ENCODE peak calls at places on chromosome 14, in ten cellular contexts. Y, I, W, B, A, O, D, H, E and X are unnamed samples. For H3K9me3, the result is how much of the 10 kb centered on the place peaks cover.

GRCh38 chr14:100417466-100417865 is 94.3 kb downstream of the SLC25A47 start:
- DNase-seq in I (no peak), H (no peak), O (no peak), B (no peak), E (no peak), W (no peak), Y (peak), D (peak), A (peak), X (peak)

GRCh38 chr14:61145903-61146411 is 135.2 kb downstream of the TMEM30B start:
- DNase-seq in B (no peak), H (no peak), D (peak), A (no peak), I (no peak), Y (peak), E (no peak), O (no peak), W (no peak), X (no peak)

GRCh38 chr14:100297320-100298300 is 8.6 kb downstream of the SLC25A29 start:
- DNase-seq in H (no peak), B (peak), I (no peak), Y (peak), D (peak), A (no peak), W (peak), E (peak), O (peak), X (peak)

GRCh38 chr14:42214981-42215491 is 608.4 kb downstream of the LRFN5 start:
- DNase-seq in D (peak), W (no peak), B (no peak), A (peak), O (no peak), I (no peak), H (no peak), Y (peak), E (no peak), X (peak)

GRCh38 chr14:105519946-105520698 is 6.3 kb upstream of the TMEM121 start:
- DNase-seq in E (no peak), A (no peak), H (no peak), D (no peak), W (no peak), B (no peak), O (no peak), Y (no peak), I (no peak), X (no peak)

GRCh38 chr14:23379331-23380196 is 2.7 kb downstream of the CMTM5 start:
- DNase-seq in D (peak), O (peak), B (peak), E (no peak), I (peak), W (peak), H (no peak), A (peak), Y (peak), X (no peak)

GRCh38 chr14:100381386-100382105 is 58.4 kb downstream of the SLC25A47 start:
- DNase-seq in B (no peak), E (no peak), Y (no peak), D (no peak), I (no peak), W (no peak), H (no peak), A (no peak), O (no peak), X (no peak)

GRCh38 chr14:56494167-56494566 is 85.4 kb upstream of the TMEM260 start:
- DNase-seq in Y (no peak), D (no peak), O (peak), B (no peak), E (no peak), W (no peak), H (no peak), A (no peak), I (no peak), X (no peak)

GRCh38 chr14:94586635-94587034 is 5.4 kb downstream of the SERPINA5 start:
- DNase-seq in B (no peak), O (no peak), H (no peak), Y (no peak), D (no peak), E (no peak), I (no peak), W (no peak), A (no peak), X (no peak)

GRCh38 chr14:30681752-30682355 is 59.7 kb downstream of the SCFD1 start:
- DNase-seq in E (no peak), W (no peak), H (no peak), I (no peak), D (peak), A (no peak), O (no peak), B (no peak), Y (peak), X (no peak)

GRCh38 chr14:32028599-32028998 is 48.5 kb upstream of the ARHGAP5 start:
- DNase-seq in D (no peak), B (no peak), H (no peak), O (no peak), I (no peak), W (no peak), E (no peak), A (no peak), Y (peak), X (no peak)

GRCh38 chr14:94472842-94473241 is 3.2 kb downstream of the SERPINA9 start:
- DNase-seq in E (no peak), Y (no peak), I (no peak), A (no peak), B (no peak), O (no peak), W (no peak), D (no peak), H (no peak), X (no peak)

GRCh38 chr14:90344920-90345557 is 13.3 kb upstream of the NRDE2 start:
- DNase-seq in W (no peak), O (no peak), H (no peak), D (no peak), I (no peak), A (no peak), E (no peak), B (no peak), Y (no peak), X (no peak)

GRCh38 chr14:59101441-59101840 is 87.0 kb upstream of the DAAM1 start:
- DNase-seq in H (no peak), I (no peak), D (no peak), Y (no peak), A (no peak), B (no peak), O (no peak), E (no peak), W (no peak), X (no peak)

GRCh38 chr14:103382375-103382774 is 2.8 kb upstream of the MARK3 start:
- DNase-seq in H (no peak), I (no peak), O (no peak), W (no peak), E (no peak), B (no peak), D (peak), Y (peak), A (no peak), X (no peak)

GRCh38 chr14:68377459-68377858 is 415.4 kb downstream of the ZFP36L1 start:
- DNase-seq in Y (peak), E (peak), B (no peak), W (peak), O (peak), A (no peak), I (no peak), D (no peak), H (no peak), X (no peak)

GRCh38 chr14:99971087-99971928 is 93.9 kb upstream of the EVL start:
- DNase-seq in H (no peak), I (peak), A (no peak), Y (peak), W (peak), O (peak), B (peak), D (peak), E (peak), X (peak)

GRCh38 chr14:49549881-49550280 is 36.3 kb downstream of the RPS29 start:
- DNase-seq in E (no peak), I (no peak), A (no peak), W (no peak), B (no peak), Y (no peak), H (no peak), O (no peak), D (peak), X (no peak)

GRCh38 chr14:98721061-98721460 is 550.9 kb downstream of the BCL11B start:
- DNase-seq in D (no peak), E (no peak), A (no peak), O (no peak), I (no peak), W (no peak), B (no peak), H (no peak), Y (no peak), X (no peak)

GRCh38 chr14:58297412-58297761 is 968 bp upstream of the ARID4A start:
- DNase-seq in E (peak), H (no peak), W (no peak), B (peak), I (no peak), Y (no peak), A (no peak), D (no peak), O (no peak), X (peak)

GRCh38 chr14:72948481-72949138 is 22.3 kb downstream of the DCAF4 start:
- DNase-seq in A (peak), W (peak), D (peak), E (peak), Y (peak), O (peak), B (peak), H (no peak), I (peak), X (peak)

GRCh38 chr14:28468191-28469151 is 298.1 kb upstream of the FOXG1 start:
- DNase-seq in A (no peak), H (no peak), O (no peak), I (no peak), B (no peak), D (no peak), Y (no peak), E (no peak), W (no peak), X (no peak)

GRCh38 chr14:99393059-99393655 is 87.5 kb downstream of the SETD3 start:
- DNase-seq in H (no peak), B (peak), O (no peak), Y (peak), A (peak), D (peak), E (no peak), W (peak), I (no peak), X (no peak)

GRCh38 chr14:76647699-76648298 is 113.5 kb upstream of the VASH1 start:
- DNase-seq in E (no peak), H (no peak), A (peak), O (no peak), D (peak), I (no peak), B (no peak), W (no peak), Y (peak), X (peak)

GRCh38 chr14:25463475-25463874 is 413.5 kb upstream of the STXBP6 start:
- DNase-seq in E (no peak), H (no peak), D (no peak), O (no peak), W (no peak), B (no peak), Y (no peak), A (no peak), I (no peak), X (no peak)

GRCh38 chr14:70048313-70048654 is 140.5 kb downstream of the SLC8A3 start:
- DNase-seq in E (no peak), I (no peak), O (no peak), D (no peak), H (no peak), W (no peak), Y (no peak), A (no peak), B (no peak), X (no peak)
- TF ChIP-seq CTCF in E (no peak), I (no peak), O (no peak), D (no peak), H (no peak), W (no peak), Y (no peak), A (no peak), B (no peak), X (no peak)

GRCh38 chr14:78763746-78764145 is 593.6 kb downstream of the NRXN3 start:
- DNase-seq in Y (no peak), O (no peak), E (no peak), H (no peak), D (no peak), A (no peak), B (no peak), W (no peak), I (no peak), X (no peak)

GRCh38 chr14:78764645-78765044 is 594.5 kb downstream of the NRXN3 start:
- DNase-seq in O (no peak), H (no peak), D (no peak), E (no peak), A (no peak), W (no peak), Y (no peak), I (no peak), B (no peak), X (no peak)

GRCh38 chr14:78762331-78762730 is 592.2 kb downstream of the NRXN3 start:
- DNase-seq in Y (no peak), O (no peak), B (no peak), E (no peak), H (no peak), A (no peak), I (no peak), W (no peak), D (no peak), X (no peak)

GRCh38 chr14:78764240-78764639 is 594.1 kb downstream of the NRXN3 start:
- DNase-seq in D (no peak), B (no peak), W (no peak), I (no peak), Y (peak), A (no peak), O (no peak), E (no peak), H (no peak), X (no peak)

DNA sequence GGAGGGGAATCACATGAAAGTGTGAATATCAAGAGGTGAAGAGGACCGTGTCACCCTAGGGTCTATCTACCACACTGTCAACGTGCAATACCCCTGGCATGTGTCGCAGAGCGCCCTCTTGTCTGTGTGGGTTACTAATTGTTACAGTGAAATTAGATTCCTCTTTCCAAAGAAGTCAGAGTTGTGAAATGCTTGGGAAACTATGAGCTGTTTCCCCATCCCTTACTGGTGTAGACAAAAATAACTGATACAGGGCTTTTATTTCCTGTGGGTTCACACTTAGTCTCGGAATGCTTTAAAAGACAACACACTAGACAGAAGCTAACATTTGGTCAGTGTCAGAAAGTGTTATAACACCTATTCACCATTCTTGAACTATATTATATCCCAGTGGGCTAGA is 597.3 kb downstream of the NRXN3 start:
- DNase-seq in A (no peak), W (no peak), H (no peak), O (no peak), Y (peak), D (no peak), E (no peak), B (no peak), I (no peak), X (no peak)
- H3K9me3 ChIP-seq in A (under half), W (under half), H (under half), O (under half), Y (under half), D (under half), E (under half), B (under half), I (under half), X (under half)

DNA sequence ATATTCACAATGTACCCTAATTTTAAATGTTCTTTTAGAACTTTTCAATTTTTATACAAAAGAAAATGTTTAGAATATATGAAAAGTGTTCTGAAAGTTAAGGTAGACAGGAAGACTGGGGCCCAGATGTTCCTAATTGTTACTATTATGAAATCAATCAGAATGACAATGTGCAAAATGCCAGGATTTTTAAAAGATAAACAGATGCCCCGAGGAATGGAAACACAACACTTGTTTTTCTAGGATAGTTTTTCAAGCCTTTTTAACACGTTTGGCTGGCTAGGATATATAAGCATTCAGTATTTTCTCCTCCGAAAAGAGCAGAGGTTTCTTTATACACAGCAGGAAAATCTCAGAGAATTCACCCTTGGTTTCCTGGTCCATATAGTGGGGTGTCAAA is 106.8 kb downstream of the ESR2 start:
- DNase-seq in H (no peak), B (no peak), I (no peak), D (no peak), W (no peak), E (no peak), Y (no peak), A (no peak), O (no peak), X (no peak)
- H3K4me3 ChIP-seq in H (no peak), B (no peak), I (no peak), D (no peak), W (no peak), E (no peak), Y (peak), A (no peak), O (no peak), X (no peak)

GRCh38 chr14:52729585-52729924 is 411 bp upstream of the STYX start:
- DNase-seq in B (no peak), D (no peak), O (no peak), I (no peak), E (no peak), W (no peak), H (no peak), A (no peak), Y (no peak), X (no peak)

GRCh38 chr14:52724360-52724644 is 5.7 kb upstream of the STYX start:
- DNase-seq in Y (no peak), D (no peak), A (no peak), H (no peak), B (no peak), I (no peak), W (no peak), O (no peak), E (no peak), X (no peak)

GRCh38 chr14:52733824-52734223 is 3.9 kb downstream of the STYX start:
- DNase-seq in E (no peak), O (no peak), D (no peak), W (no peak), Y (no peak), A (no peak), B (no peak), I (no peak), H (no peak), X (no peak)

GRCh38 chr14:52730708-52731111 is 744 bp downstream of the STYX start:
- DNase-seq in B (no peak), O (no peak), A (no peak), D (peak), H (no peak), Y (peak), I (no peak), W (no peak), E (no peak), X (no peak)

GRCh38 chr14:52729925-52730707 is at the start of gene STYX:
- DNase-seq in Y (peak), A (peak), D (peak), I (peak), B (peak), O (peak), W (peak), H (peak), E (peak), X (peak)
- TF ChIP-seq CTCF in Y (no peak), A (no peak), D (no peak), I (no peak), B (peak), O (no peak), W (no peak), H (peak), E (peak), X (no peak)